ENCODE peak calls at places on chromosomes 12 and 14, in eight cellular contexts. One of them, this sample, is unnamed.

GRCh38 chr12:132561784-132562156 is 48.6 kb downstream of the LRCOL1 start:
- DNase-seq in EL: no peak
- DNase-seq in neural crest cell: peak
- DNase-seq in NCI-H69: peak
- DNase-seq in mucosa of gallbladder: no peak
- DNase-seq in RPMI8226: peak
- DNase-seq in omental fat pad: no peak
- DNase-seq in neural progenitor cell: peak
- DNase-seq in this sample: peak

GRCh38 chr14:75363570-75364227 is 64.1 kb upstream of the JDP2 start:
- DNase-seq in mucosa of gallbladder: no peak
- DNase-seq in neural progenitor cell: no peak
- DNase-seq in EL: no peak
- DNase-seq in RPMI8226: no peak
- DNase-seq in NCI-H69: no peak
- DNase-seq in neural crest cell: no peak
- DNase-seq in omental fat pad: no peak
- DNase-seq in this sample: no peak

GRCh38 chr14:42424501-42424900 is 817.8 kb downstream of the LRFN5 start:
- DNase-seq in RPMI8226: no peak
- DNase-seq in mucosa of gallbladder: no peak
- DNase-seq in neural progenitor cell: no peak
- DNase-seq in neural crest cell: no peak
- DNase-seq in NCI-H69: no peak
- DNase-seq in EL: no peak
- DNase-seq in omental fat pad: no peak
- DNase-seq in this sample: no peak

GRCh38 chr12:132614861-132615578 is 3.6 kb upstream of the P2RX2 start:
- DNase-seq in RPMI8226: peak
- DNase-seq in omental fat pad: peak
- DNase-seq in neural crest cell: peak
- DNase-seq in NCI-H69: peak
- DNase-seq in mucosa of gallbladder: peak
- DNase-seq in neural progenitor cell: peak
- DNase-seq in EL: peak
- DNase-seq in this sample: peak

GRCh38 chr12:95815635-95816212 is 25.2 kb upstream of the NTN4 start:
- DNase-seq in mucosa of gallbladder: no peak
- DNase-seq in NCI-H69: peak
- DNase-seq in neural progenitor cell: no peak
- DNase-seq in RPMI8226: peak
- DNase-seq in EL: peak
- DNase-seq in neural crest cell: no peak
- DNase-seq in omental fat pad: no peak
- DNase-seq in this sample: peak

GRCh38 chr12:92673756-92674155 is 29.0 kb upstream of the PLEKHG7 start:
- DNase-seq in neural progenitor cell: no peak
- DNase-seq in omental fat pad: no peak
- DNase-seq in NCI-H69: no peak
- DNase-seq in neural crest cell: no peak
- DNase-seq in EL: no peak
- DNase-seq in mucosa of gallbladder: no peak
- DNase-seq in RPMI8226: no peak
- DNase-seq in this sample: no peak

GRCh38 chr14:103033744-103034143 is 23.6 kb downstream of the CDC42BPB start:
- DNase-seq in RPMI8226: no peak
- DNase-seq in neural crest cell: no peak
- DNase-seq in EL: no peak
- DNase-seq in mucosa of gallbladder: no peak
- DNase-seq in neural progenitor cell: no peak
- DNase-seq in omental fat pad: no peak
- DNase-seq in NCI-H69: no peak
- DNase-seq in this sample: no peak

GRCh38 chr14:39376671-39377403 is 55.4 kb downstream of the FBXO33 start:
- DNase-seq in mucosa of gallbladder: no peak
- DNase-seq in neural progenitor cell: no peak
- DNase-seq in EL: peak
- DNase-seq in omental fat pad: no peak
- DNase-seq in NCI-H69: no peak
- DNase-seq in neural crest cell: no peak
- DNase-seq in RPMI8226: no peak
- DNase-seq in this sample: no peak

GRCh38 chr12:111664961-111665865 is 20.5 kb downstream of the BRAP start:
- DNase-seq in RPMI8226: no peak
- DNase-seq in mucosa of gallbladder: no peak
- DNase-seq in EL: no peak
- DNase-seq in omental fat pad: no peak
- DNase-seq in NCI-H69: no peak
- DNase-seq in neural crest cell: no peak
- DNase-seq in neural progenitor cell: no peak
- DNase-seq in this sample: no peak

GRCh38 chr12:4899361-4899760 is 10.3 kb upstream of the KCNA1 start:
- DNase-seq in neural progenitor cell: peak
- DNase-seq in NCI-H69: peak
- DNase-seq in mucosa of gallbladder: no peak
- DNase-seq in omental fat pad: no peak
- DNase-seq in neural crest cell: no peak
- DNase-seq in RPMI8226: no peak
- DNase-seq in EL: no peak
- DNase-seq in this sample: no peak

GRCh38 chr12:88944403-88944802 is 364.1 kb upstream of the KITLG start:
- DNase-seq in omental fat pad: no peak
- DNase-seq in mucosa of gallbladder: no peak
- DNase-seq in EL: peak
- DNase-seq in neural progenitor cell: no peak
- DNase-seq in RPMI8226: no peak
- DNase-seq in NCI-H69: peak
- DNase-seq in neural crest cell: no peak
- DNase-seq in this sample: no peak

GRCh38 chr12:49664591-49665146 is 41.3 kb downstream of the PRPF40B start:
- DNase-seq in EL: peak
- DNase-seq in RPMI8226: peak
- DNase-seq in NCI-H69: peak
- DNase-seq in neural progenitor cell: no peak
- DNase-seq in neural crest cell: no peak
- DNase-seq in mucosa of gallbladder: no peak
- DNase-seq in omental fat pad: no peak
- DNase-seq in this sample: peak

GRCh38 chr14:80987235-80988032 is 32.0 kb downstream of the TSHR start:
- DNase-seq in neural crest cell: peak
- DNase-seq in RPMI8226: peak
- DNase-seq in mucosa of gallbladder: peak
- DNase-seq in NCI-H69: peak
- DNase-seq in omental fat pad: peak
- DNase-seq in neural progenitor cell: peak
- DNase-seq in EL: peak
- DNase-seq in this sample: peak

GRCh38 chr12:121404734-121405133 is 4.8 kb downstream of the RNF34 start:
- DNase-seq in mucosa of gallbladder: no peak
- DNase-seq in RPMI8226: peak
- DNase-seq in omental fat pad: no peak
- DNase-seq in NCI-H69: peak
- DNase-seq in neural progenitor cell: no peak
- DNase-seq in EL: no peak
- DNase-seq in neural crest cell: no peak
- DNase-seq in this sample: peak

GRCh38 chr14:76080471-76080870 is 71.3 kb upstream of the GPATCH2L start:
- DNase-seq in neural crest cell: no peak
- DNase-seq in mucosa of gallbladder: no peak
- DNase-seq in NCI-H69: no peak
- DNase-seq in neural progenitor cell: no peak
- DNase-seq in omental fat pad: no peak
- DNase-seq in RPMI8226: no peak
- DNase-seq in EL: no peak
- DNase-seq in this sample: no peak

GRCh38 chr12:118061876-118062791 is 1.2 kb upstream of the WSB2 start:
- DNase-seq in omental fat pad: no peak
- DNase-seq in NCI-H69: peak
- DNase-seq in RPMI8226: no peak
- DNase-seq in mucosa of gallbladder: peak
- DNase-seq in neural progenitor cell: peak
- DNase-seq in EL: peak
- DNase-seq in neural crest cell: no peak
- DNase-seq in this sample: peak

GRCh38 chr12:95674631-95675030 is 115.9 kb downstream of the NTN4 start:
- DNase-seq in mucosa of gallbladder: no peak
- DNase-seq in omental fat pad: no peak
- DNase-seq in neural crest cell: no peak
- DNase-seq in RPMI8226: peak
- DNase-seq in neural progenitor cell: no peak
- DNase-seq in NCI-H69: peak
- DNase-seq in EL: no peak
- DNase-seq in this sample: no peak

GRCh38 chr14:64736271-64737131 is 32.3 kb downstream of the PLEKHG3 start:
- DNase-seq in omental fat pad: no peak
- DNase-seq in NCI-H69: peak
- DNase-seq in mucosa of gallbladder: peak
- DNase-seq in neural progenitor cell: no peak
- DNase-seq in RPMI8226: no peak
- DNase-seq in neural crest cell: no peak
- DNase-seq in EL: no peak
- DNase-seq in this sample: no peak

GRCh38 chr12:49208661-49209060 is 19.8 kb upstream of the TUBA1A start:
- DNase-seq in neural progenitor cell: no peak
- DNase-seq in mucosa of gallbladder: no peak
- DNase-seq in NCI-H69: peak
- DNase-seq in RPMI8226: no peak
- DNase-seq in neural crest cell: no peak
- DNase-seq in omental fat pad: no peak
- DNase-seq in EL: no peak
- DNase-seq in this sample: no peak

GRCh38 chr14:92317511-92317910 is 5.5 kb upstream of the SLC24A4 start:
- DNase-seq in neural progenitor cell: no peak
- DNase-seq in neural crest cell: no peak
- DNase-seq in EL: peak
- DNase-seq in RPMI8226: no peak
- DNase-seq in NCI-H69: no peak
- DNase-seq in mucosa of gallbladder: no peak
- DNase-seq in omental fat pad: no peak
- DNase-seq in this sample: no peak

GRCh38 chr14:35940291-35940690 is 114.2 kb downstream of the BRMS1L start:
- DNase-seq in mucosa of gallbladder: no peak
- DNase-seq in neural crest cell: no peak
- DNase-seq in NCI-H69: peak
- DNase-seq in RPMI8226: peak
- DNase-seq in omental fat pad: no peak
- DNase-seq in EL: no peak
- DNase-seq in neural progenitor cell: no peak
- DNase-seq in this sample: no peak

GRCh38 chr14:20811994-20812393 is 9.3 kb upstream of the RNASE1 start:
- DNase-seq in neural crest cell: no peak
- DNase-seq in omental fat pad: no peak
- DNase-seq in RPMI8226: peak
- DNase-seq in mucosa of gallbladder: no peak
- DNase-seq in neural progenitor cell: no peak
- DNase-seq in NCI-H69: no peak
- DNase-seq in EL: no peak
- DNase-seq in this sample: no peak

GRCh38 chr12:124454735-124455134 is 112.7 kb downstream of the NCOR2 start:
- DNase-seq in neural progenitor cell: no peak
- DNase-seq in mucosa of gallbladder: no peak
- DNase-seq in NCI-H69: no peak
- DNase-seq in neural crest cell: no peak
- DNase-seq in omental fat pad: no peak
- DNase-seq in RPMI8226: no peak
- DNase-seq in EL: no peak
- DNase-seq in this sample: no peak

GRCh38 chr14:77620222-77620865 is 3.9 kb upstream of the SPTLC2 start:
- DNase-seq in RPMI8226: no peak
- DNase-seq in neural crest cell: no peak
- DNase-seq in neural progenitor cell: no peak
- DNase-seq in EL: no peak
- DNase-seq in omental fat pad: no peak
- DNase-seq in NCI-H69: no peak
- DNase-seq in mucosa of gallbladder: no peak
- DNase-seq in this sample: no peak

GRCh38 chr12:49671051-49671765 is 36.0 kb downstream of the FMNL3 start:
- DNase-seq in EL: no peak
- DNase-seq in mucosa of gallbladder: no peak
- DNase-seq in neural progenitor cell: no peak
- DNase-seq in neural crest cell: no peak
- DNase-seq in omental fat pad: no peak
- DNase-seq in RPMI8226: peak
- DNase-seq in NCI-H69: peak
- DNase-seq in this sample: peak

GRCh38 chr12:113860059-113860820 is 105.9 kb downstream of the RBM19 start:
- DNase-seq in mucosa of gallbladder: no peak
- DNase-seq in omental fat pad: no peak
- DNase-seq in RPMI8226: no peak
- DNase-seq in neural progenitor cell: peak
- DNase-seq in EL: no peak
- DNase-seq in NCI-H69: peak
- DNase-seq in neural crest cell: no peak
- DNase-seq in this sample: no peak

GRCh38 chr12:31588976-31589375 is 2.0 kb downstream of the DENND5B start:
- DNase-seq in NCI-H69: peak
- DNase-seq in EL: peak
- DNase-seq in RPMI8226: no peak
- DNase-seq in omental fat pad: no peak
- DNase-seq in neural progenitor cell: no peak
- DNase-seq in mucosa of gallbladder: no peak
- DNase-seq in neural crest cell: no peak
- DNase-seq in this sample: no peak

GRCh38 chr12:112370156-112370555 is 12.1 kb downstream of the HECTD4 start:
- DNase-seq in neural crest cell: no peak
- DNase-seq in mucosa of gallbladder: no peak
- DNase-seq in NCI-H69: no peak
- DNase-seq in omental fat pad: no peak
- DNase-seq in neural progenitor cell: no peak
- DNase-seq in RPMI8226: no peak
- DNase-seq in EL: peak
- DNase-seq in this sample: no peak

GRCh38 chr12:92199846-92200576 is 54.4 kb upstream of the BTG1 start:
- DNase-seq in omental fat pad: no peak
- DNase-seq in neural crest cell: no peak
- DNase-seq in NCI-H69: no peak
- DNase-seq in neural progenitor cell: peak
- DNase-seq in RPMI8226: no peak
- DNase-seq in mucosa of gallbladder: no peak
- DNase-seq in EL: no peak
- DNase-seq in this sample: no peak

GRCh38 chr14:90608281-90608680 is 207.9 kb downstream of the TTC7B start:
- DNase-seq in EL: no peak
- DNase-seq in neural crest cell: no peak
- DNase-seq in omental fat pad: no peak
- DNase-seq in NCI-H69: no peak
- DNase-seq in mucosa of gallbladder: no peak
- DNase-seq in RPMI8226: peak
- DNase-seq in neural progenitor cell: no peak
- DNase-seq in this sample: no peak

GRCh38 chr12:57372233-57372632 is 58.6 kb downstream of the R3HDM2 start:
- DNase-seq in mucosa of gallbladder: no peak
- DNase-seq in neural progenitor cell: no peak
- DNase-seq in NCI-H69: no peak
- DNase-seq in omental fat pad: no peak
- DNase-seq in neural crest cell: no peak
- DNase-seq in RPMI8226: no peak
- DNase-seq in EL: peak
- DNase-seq in this sample: no peak

GRCh38 chr12:107544947-107545346 is 140.7 kb upstream of the PWP1 start:
- DNase-seq in mucosa of gallbladder: no peak
- DNase-seq in NCI-H69: no peak
- DNase-seq in EL: no peak
- DNase-seq in neural crest cell: no peak
- DNase-seq in omental fat pad: no peak
- DNase-seq in RPMI8226: no peak
- DNase-seq in neural progenitor cell: no peak
- DNase-seq in this sample: no peak

GRCh38 chr12:71426648-71427047 is 12.9 kb upstream of the LGR5 start:
- DNase-seq in EL: peak
- DNase-seq in neural progenitor cell: no peak
- DNase-seq in NCI-H69: no peak
- DNase-seq in omental fat pad: no peak
- DNase-seq in neural crest cell: no peak
- DNase-seq in RPMI8226: no peak
- DNase-seq in mucosa of gallbladder: no peak
- DNase-seq in this sample: no peak

GRCh38 chr12:68349083-68349700 is 17.0 kb upstream of the MDM1 start:
- DNase-seq in neural crest cell: no peak
- DNase-seq in omental fat pad: no peak
- DNase-seq in neural progenitor cell: peak
- DNase-seq in NCI-H69: peak
- DNase-seq in EL: no peak
- DNase-seq in RPMI8226: no peak
- DNase-seq in mucosa of gallbladder: no peak
- DNase-seq in this sample: no peak